ENCODE peak calls at places on chromosome 16, in ten cellular contexts. I, B, G, J, F, L, D, Q, C and T are unnamed samples.
A peak's percentile ranks its signal among the peaks of the same experiment; 100 is the strongest.

GRCh38 chr16:30953511-30954124 is 3.9 kb upstream of the SETD1A start:
- DNase-seq in I (peak; percentile 83), B (peak; percentile 52), G (peak; percentile 68), J (no peak), F (peak; percentile 80), L (peak; percentile 71), D (peak; percentile 36), Q (peak; percentile 56), C (no peak), T (peak; percentile 76)

GRCh38 chr16:52439171-52439701 is 107.7 kb downstream of the TOX3 start:
- DNase-seq in I (no peak), B (no peak), G (no peak), J (no peak), F (no peak), L (no peak), D (no peak), Q (no peak), C (no peak), T (no peak)

GRCh38 chr16:22878955-22879354 is 65.0 kb downstream of the HS3ST2 start:
- DNase-seq in I (no peak), B (no peak), G (no peak), J (no peak), F (no peak), L (no peak), D (no peak), Q (no peak), C (no peak), T (no peak)

GRCh38 chr16:13049688-13050087 is 148.3 kb downstream of the SHISA9 start:
- DNase-seq in I (no peak), B (no peak), G (no peak), J (no peak), F (no peak), L (no peak), D (no peak), Q (no peak), C (no peak), T (no peak)

GRCh38 chr16:2195316-2196161 is 866 bp downstream of the CASKIN1 start:
- DNase-seq in I (no peak), B (no peak), G (no peak), J (no peak), F (no peak), L (no peak), D (no peak), Q (no peak), C (no peak), T (no peak)

GRCh38 chr16:78705694-78706093 is 606.2 kb downstream of the WWOX start:
- DNase-seq in I (no peak), B (no peak), G (no peak), J (no peak), F (no peak), L (peak; percentile 2), D (no peak), Q (no peak), C (no peak), T (no peak)

GRCh38 chr16:988465-989353 is 7.1 kb downstream of the SOX8 start:
- DNase-seq in I (peak; percentile 33), B (no peak), G (no peak), J (no peak), F (no peak), L (no peak), D (peak; percentile 53), Q (no peak), C (no peak), T (no peak)

GRCh38 chr16:70579248-70579647 is 55.6 kb downstream of the SF3B3 start:
- DNase-seq in I (no peak), B (no peak), G (no peak), J (no peak), F (no peak), L (no peak), D (no peak), Q (no peak), C (no peak), T (no peak)

GRCh38 chr16:30065943-30066881 is 652 bp downstream of the ALDOA start:
- DNase-seq in I (peak; percentile 33), B (peak; percentile 73), G (peak; percentile 74), J (no peak), F (no peak), L (peak; percentile 70), D (peak; percentile 35), Q (no peak), C (no peak), T (no peak)

GRCh38 chr16:82936941-82937551 is 310.3 kb downstream of the CDH13 start:
- DNase-seq in I (no peak), B (no peak), G (no peak), J (no peak), F (peak; percentile 98), L (peak; percentile 87), D (no peak), Q (no peak), C (no peak), T (no peak)

GRCh38 chr16:67537636-67538591 is 9.3 kb downstream of the RIPOR1 start:
- DNase-seq in I (peak; percentile 64), B (peak; percentile 58), G (peak; percentile 77), J (no peak), F (peak; percentile 75), L (no peak), D (no peak), Q (peak; percentile 58), C (peak; percentile 31), T (peak; percentile 75)

GRCh38 chr16:8853150-8853549 is 15.7 kb downstream of the CARHSP1 start:
- DNase-seq in I (no peak), B (no peak), G (no peak), J (no peak), F (no peak), L (no peak), D (no peak), Q (no peak), C (no peak), T (peak; percentile 49)

GRCh38 chr16:23089111-23089510 is 60.1 kb downstream of the USP31 start:
- DNase-seq in I (no peak), B (no peak), G (no peak), J (no peak), F (no peak), L (no peak), D (no peak), Q (no peak), C (no peak), T (no peak)

GRCh38 chr16:69906838-69907301 is 44.3 kb upstream of the CLEC18A start:
- DNase-seq in I (no peak), B (no peak), G (no peak), J (no peak), F (no peak), L (peak; percentile 96), D (no peak), Q (no peak), C (no peak), T (no peak)

GRCh38 chr16:5490499-5490898 is 392.9 kb upstream of the EEF2KMT start:
- DNase-seq in I (peak; percentile 79), B (no peak), G (no peak), J (no peak), F (no peak), L (no peak), D (no peak), Q (no peak), C (peak; percentile 5), T (no peak)

DNA sequence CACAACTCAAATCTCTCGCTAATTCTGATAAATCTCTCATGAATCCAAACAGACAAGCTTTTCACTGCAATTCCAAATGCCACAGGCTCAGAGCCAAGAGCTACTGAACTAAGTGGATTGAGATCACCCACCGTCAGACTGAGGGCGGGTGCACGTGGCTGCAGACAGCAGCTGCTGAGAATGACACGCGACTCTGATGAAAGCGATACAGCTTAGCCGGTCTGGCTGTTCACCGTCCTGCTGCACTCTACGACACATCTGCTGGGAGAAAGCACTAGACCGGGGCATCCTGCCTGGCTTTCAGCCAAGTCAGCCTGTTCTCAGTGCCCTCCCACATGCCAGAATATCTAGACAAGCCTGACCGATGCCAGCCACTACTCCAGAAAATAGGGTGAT is 42.6 kb downstream of the KLHDC4 start:
- DNase-seq in I (peak; percentile 93), B (no peak), G (peak; percentile 72), J (no peak), F (peak; percentile 88), L (peak; percentile 97), D (peak; percentile 40), Q (peak; percentile 48), C (no peak), T (no peak)
- H3K27ac ChIP-seq in I (peak overlapping the region; percentile 31), B (no peak overlapping the region), G (no peak overlapping the region), J (no peak overlapping the region), F (no peak overlapping the region), L (no peak overlapping the region), D (peak overlapping the region; percentile 14), Q (no peak overlapping the region), C (no peak overlapping the region), T (no peak overlapping the region)

GRCh38 chr16:63617990-63618763 is 1503.7 kb downstream of the CDH11 start:
- DNase-seq in I (peak; percentile 65), B (no peak), G (peak; percentile 60), J (no peak), F (no peak), L (no peak), D (no peak), Q (no peak), C (peak; percentile 47), T (no peak)
- TF ChIP-seq POLR2A in I (no peak), B (no peak), G (peak; percentile 45), J (no peak), F (no peak), L (no peak), D (no peak), Q (no peak), C (no peak), T (no peak)

DNA sequence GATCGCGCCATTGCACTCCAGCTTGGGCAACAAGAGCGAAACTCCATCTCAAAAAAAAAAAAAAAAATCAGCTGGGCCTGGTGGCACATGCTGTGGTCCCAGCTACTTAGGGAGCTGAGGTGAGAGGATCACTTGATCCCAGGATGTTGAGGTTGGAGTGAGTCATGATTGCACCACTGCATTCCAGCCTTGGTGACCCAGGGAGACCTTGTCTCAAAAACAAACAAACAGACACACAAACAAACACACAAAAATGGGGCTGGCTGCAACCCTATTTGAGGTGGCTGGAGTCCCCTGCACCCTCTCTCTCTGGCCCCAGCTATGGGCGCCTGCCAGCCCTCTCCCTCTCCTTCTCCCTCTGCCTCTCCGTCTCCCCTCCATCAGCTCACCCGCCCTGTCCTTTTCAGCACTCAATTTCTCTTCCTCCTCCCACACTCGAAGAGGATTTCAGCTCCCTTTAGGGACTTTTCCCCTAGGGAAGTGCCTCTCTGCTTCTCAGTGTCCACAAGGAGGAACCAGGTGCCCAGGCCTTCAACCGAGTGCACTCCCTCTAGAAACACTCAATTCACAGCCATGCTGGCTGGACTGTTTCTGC is 17.5 kb upstream of the TFAP4 start:
- DNase-seq in I (no peak), B (no peak), G (no peak), J (no peak), F (no peak), L (peak; percentile 66), D (no peak), Q (no peak), C (no peak), T (no peak)
- TF ChIP-seq CTCF in I (no peak), B (no peak), G (no peak), J (no peak), F (no peak), L (peak; percentile 49), D (no peak), Q (no peak), C (peak; percentile 40), T (no peak)

DNA sequence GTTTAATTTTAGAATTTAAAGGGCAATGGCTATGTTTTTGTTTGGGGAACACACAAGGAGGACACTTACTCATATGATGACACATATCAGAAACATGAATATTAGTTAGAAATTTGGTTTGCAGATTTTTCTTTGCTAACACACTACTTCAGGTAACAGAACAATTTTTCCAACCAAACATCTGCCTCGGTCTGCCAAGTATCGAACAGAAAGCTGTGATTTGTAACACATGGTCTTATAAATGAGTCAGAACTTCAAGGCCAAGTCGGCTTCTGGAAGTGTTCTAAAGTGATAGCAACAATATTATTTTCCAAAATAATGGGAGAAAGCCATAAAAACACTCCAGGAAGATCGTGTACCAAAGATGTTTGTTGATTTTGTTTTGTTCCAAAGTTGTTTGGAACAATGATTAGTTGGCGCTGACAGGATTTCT is 75.9 kb upstream of the PMFBP1 start:
- DNase-seq in I (peak; percentile 38), B (no peak), G (no peak), J (no peak), F (peak; percentile 55), L (peak; percentile 29), D (no peak), Q (no peak), C (no peak), T (peak; percentile 66)
- H3K27ac ChIP-seq in I (peak overlapping the region; percentile 49), B (no peak overlapping the region), G (no peak overlapping the region), J (no peak overlapping the region), F (no peak overlapping the region), L (no peak overlapping the region), D (no peak overlapping the region), Q (no peak overlapping the region), C (no peak overlapping the region), T (peak overlapping the region; percentile 30)